ENCODE peak calls at places on chromosomes 12 and 14, in six cellular contexts. M is ascending aorta, Z is thoracic aorta, O is lung, S is tibial artery, R is heart right ventricle. Q is an unnamed sample.

GRCh38 chr14:102507891-102508312 is 1.7 kb downstream of the ANKRD9 start:
- DNase-seq in M (no peak), Z (no peak), O (no peak), S (no peak), R (no peak), Q (no peak)

GRCh38 chr14:39423793-39424192 is 8.4 kb downstream of the FBXO33 start:
- DNase-seq in M (no peak), Z (no peak), O (no peak), S (no peak), R (no peak), Q (no peak)

GRCh38 chr12:130480887-130481286 is 143.2 kb downstream of the PIWIL1 start:
- DNase-seq in M (no peak), Z (no peak), O (no peak), S (no peak), R (no peak), Q (no peak)

GRCh38 chr14:79581912-79582576 is 629.3 kb downstream of the DIO2 start:
- DNase-seq in M (no peak), Z (no peak), O (no peak), S (no peak), R (no peak), Q (peak; percentile 20)

GRCh38 chr12:124506145-124506831 is 61.1 kb downstream of the NCOR2 start:
- DNase-seq in M (peak; percentile 84), Z (no peak), O (peak; percentile 70), S (peak; percentile 87), R (peak; percentile 86), Q (peak; percentile 69)

GRCh38 chr12:94768398-94769039 is 118.2 kb upstream of the TMCC3 start:
- DNase-seq in M (no peak), Z (no peak), O (no peak), S (no peak), R (no peak), Q (peak; percentile 12)

GRCh38 chr14:28300356-28300755 is 466.2 kb upstream of the FOXG1 start:
- DNase-seq in M (no peak), Z (no peak), O (no peak), S (no peak), R (no peak), Q (peak; percentile 4)

GRCh38 chr14:68397371-68397779 is 395.5 kb downstream of the ZFP36L1 start:
- DNase-seq in M (peak; percentile 87), Z (no peak), O (peak; percentile 77), S (peak; percentile 84), R (peak; percentile 61), Q (no peak)

GRCh38 chr14:88521818-88522217 is 33.0 kb downstream of the PTPN21 start:
- DNase-seq in M (no peak), Z (no peak), O (no peak), S (no peak), R (no peak), Q (peak; percentile 47)

GRCh38 chr12:42904683-42905418 is 315.3 kb upstream of the PRICKLE1 start:
- DNase-seq in M (no peak), Z (no peak), O (no peak), S (no peak), R (no peak), Q (no peak)

GRCh38 chr14:59213368-59214315 is 25.2 kb downstream of the DAAM1 start:
- DNase-seq in M (no peak), Z (no peak), O (no peak), S (no peak), R (no peak), Q (peak; percentile 66)

GRCh38 chr12:75859868-75860267 is 171.7 kb downstream of the PHLDA1 start:
- DNase-seq in M (no peak), Z (no peak), O (no peak), S (no peak), R (no peak), Q (no peak)

GRCh38 chr12:93519859-93520258 is 52.5 kb downstream of the MRPL42 start:
- DNase-seq in M (no peak), Z (no peak), O (no peak), S (no peak), R (no peak), Q (no peak)

GRCh38 chr12:123958462-123958861 is 14.2 kb downstream of the CCDC92 start:
- DNase-seq in M (no peak), Z (no peak), O (no peak), S (no peak), R (peak; percentile 52), Q (no peak)

GRCh38 chr14:23358042-23358441 is 5.4 kb upstream of the SLC22A17 start:
- DNase-seq in M (no peak), Z (no peak), O (no peak), S (no peak), R (no peak), Q (no peak)

GRCh38 chr12:121451931-121452330 is 52.0 kb downstream of the RNF34 start:
- DNase-seq in M (no peak), Z (no peak), O (no peak), S (no peak), R (no peak), Q (peak; percentile 44)

GRCh38 chr12:54420766-54421144 is 1.7 kb upstream of the ITGA5 start:
- DNase-seq in M (peak; percentile 84), Z (no peak), O (no peak), S (peak; percentile 75), R (no peak), Q (no peak)

GRCh38 chr12:60201891-60202290 is 606.1 kb downstream of the SLC16A7 start:
- DNase-seq in M (no peak), Z (no peak), O (no peak), S (no peak), R (no peak), Q (peak; percentile 82)

GRCh38 chr12:25979563-25979962 is 21.1 kb downstream of the RASSF8 start:
- DNase-seq in M (no peak), Z (no peak), O (no peak), S (no peak), R (no peak), Q (no peak)

GRCh38 chr14:52031781-52032180 is 37.1 kb downstream of the NID2 start:
- DNase-seq in M (peak; percentile 90), Z (peak; percentile 80), O (no peak), S (peak; percentile 50), R (peak; percentile 71), Q (peak; percentile 56)

GRCh38 chr14:55914771-55915170 is 203.4 kb upstream of the PELI2 start:
- DNase-seq in M (no peak), Z (no peak), O (no peak), S (no peak), R (no peak), Q (no peak)

GRCh38 chr12:113146999-113147398 is 2.5 kb upstream of the CFAP73 start:
- DNase-seq in M (no peak), Z (no peak), O (no peak), S (no peak), R (no peak), Q (no peak)

GRCh38 chr12:113151655-113152054 is 2.1 kb downstream of the CFAP73 start:
- DNase-seq in M (no peak), Z (no peak), O (no peak), S (no peak), R (no peak), Q (no peak)

GRCh38 chr12:113152835-113153814 is 3.6 kb downstream of the CFAP73 start:
- DNase-seq in M (no peak), Z (no peak), O (peak; percentile 58), S (peak; percentile 55), R (peak; percentile 45), Q (peak; percentile 86)

GRCh38 chr12:113152196-113152834 is 2.8 kb downstream of the CFAP73 start:
- DNase-seq in M (no peak), Z (no peak), O (no peak), S (no peak), R (no peak), Q (no peak)

DNA sequence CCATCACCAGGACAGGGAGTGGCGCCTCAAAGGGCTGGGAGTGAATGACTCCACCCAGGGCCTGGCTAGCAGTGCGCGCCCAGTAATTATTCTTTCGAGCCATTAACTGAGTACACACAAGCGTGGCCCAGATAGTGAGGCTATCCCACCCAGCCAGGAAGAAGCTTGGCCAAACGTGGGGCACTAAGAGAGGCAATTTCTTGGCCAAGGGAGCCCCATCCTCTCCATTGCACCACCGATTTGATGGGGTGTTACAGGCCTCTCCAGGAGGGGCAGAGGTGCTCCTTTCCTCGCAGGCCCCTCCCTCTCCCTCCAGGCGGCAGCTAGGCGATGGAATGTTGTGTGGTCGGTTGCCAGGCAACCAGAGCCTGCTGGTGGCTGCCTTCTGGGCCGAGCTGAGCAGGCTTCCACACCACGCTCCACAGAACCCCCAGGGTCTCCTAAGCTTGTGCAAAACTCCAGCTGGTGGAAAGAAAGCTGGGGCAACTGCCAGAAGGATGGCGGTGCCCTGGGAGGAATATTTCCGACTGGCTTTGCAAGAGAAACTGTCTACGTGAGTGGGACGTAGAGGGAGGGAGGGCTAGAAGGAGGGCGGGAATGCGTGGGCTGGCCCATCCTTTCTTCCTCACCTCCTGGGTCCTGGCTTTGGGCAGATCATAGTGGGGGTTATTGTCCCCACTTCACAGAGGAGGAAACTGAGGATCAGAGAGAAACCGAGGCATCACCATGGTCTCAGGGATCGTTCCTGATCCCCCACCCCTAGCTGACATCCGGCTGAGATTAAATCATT is at the start of gene CFAP73:
- DNase-seq in M (no peak), Z (no peak), O (peak; percentile 47), S (no peak), R (peak; percentile 59), Q (peak; percentile 81)
- H3K4me1 ChIP-seq in M (no peaks in the 10 kb centered on the region), Z (peaks cover 9% of the 10 kb centered on the region), O (no peaks in the 10 kb centered on the region), S (no peaks in the 10 kb centered on the region), R (peaks cover 3% of the 10 kb centered on the region), Q (peaks cover 14% of the 10 kb centered on the region)

GRCh38 chr14:24417832-24418491 is 11.5 kb downstream of the CBLN3 start:
- DNase-seq in M (no peak), Z (no peak), O (no peak), S (no peak), R (no peak), Q (no peak)
- H3K4me3 ChIP-seq in M (no peak overlapping the region), Z (no peak overlapping the region), O (no peak overlapping the region), S (no peak overlapping the region), R (no peak overlapping the region), Q (no peak overlapping the region)

DNA sequence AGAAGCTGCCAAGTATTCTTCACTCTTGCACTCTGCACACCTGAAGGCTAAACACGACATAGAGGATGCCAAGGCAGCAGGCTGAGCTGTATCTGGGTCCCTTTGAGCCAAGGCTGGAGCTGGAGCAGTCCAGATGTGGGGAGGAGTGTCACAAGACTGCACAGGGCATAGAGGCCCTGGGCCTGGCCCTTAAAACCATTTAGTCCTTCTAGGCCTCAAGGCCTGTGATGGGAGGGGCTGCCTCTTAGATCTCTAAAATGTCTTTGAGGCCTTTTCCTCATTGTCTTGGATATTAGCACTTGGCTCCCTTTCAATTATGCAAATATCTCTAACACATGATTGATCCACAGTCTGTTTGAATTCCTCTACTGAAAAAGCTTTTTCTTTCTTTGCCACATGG is 28.0 kb upstream of the C14orf132 start:
- DNase-seq in M (no peak), Z (no peak), O (no peak), S (no peak), R (no peak), Q (no peak)
- H3K4me1 ChIP-seq in M (no peaks in the 10 kb centered on the region), Z (no peaks in the 10 kb centered on the region), O (no peaks in the 10 kb centered on the region), S (no peaks in the 10 kb centered on the region), R (no peaks in the 10 kb centered on the region), Q (no peaks in the 10 kb centered on the region)

GRCh38 chr12:68813242-68813593 is 5.2 kb downstream of the MDM2 start:
- DNase-seq in M (no peak), Z (no peak), O (no peak), S (no peak), R (no peak), Q (no peak)

GRCh38 chr12:68815928-68816800 is 8.2 kb downstream of the MDM2 start:
- DNase-seq in M (no peak), Z (no peak), O (no peak), S (no peak), R (no peak), Q (peak; percentile 26)

GRCh38 chr12:68812553-68813241 is 4.7 kb downstream of the MDM2 start:
- DNase-seq in M (no peak), Z (no peak), O (no peak), S (no peak), R (no peak), Q (no peak)

GRCh38 chr12:68814490-68815231 is 6.7 kb downstream of the MDM2 start:
- DNase-seq in M (no peak), Z (no peak), O (no peak), S (no peak), R (no peak), Q (no peak)

GRCh38 chr12:68815232-68815927 is 7.4 kb downstream of the MDM2 start:
- DNase-seq in M (no peak), Z (no peak), O (no peak), S (no peak), R (no peak), Q (no peak)
- H3K4me3 ChIP-seq in M (no peak overlapping the region), Z (no peak overlapping the region), O (no peak overlapping the region), S (no peak overlapping the region), R (no peak overlapping the region), Q (peak overlapping the region; percentile 81)

Q was measured in adipocyte.